ENCODE peak calls at places on chromosomes 7 and 10, in eight cellular contexts. W is left ventricle myocardium inferior, P is fibroblast of the aortic adventitia, I is hippocampal formation, J is heart left ventricle, L is posterior vena cava, Z is mucosa of gallbladder, V is aorta. M is an unnamed sample.

GRCh38 chr10:114920459-114920858 is 17.5 kb upstream of the TRUB1 start:
- DNase-seq in V (no peak), L (no peak), J (no peak), Z (no peak), P (no peak), W (no peak), I (no peak), M (no peak)

GRCh38 chr10:102408728-102409603 is 9.6 kb downstream of the PSD start:
- DNase-seq in V (peak; percentile 81), L (no peak), W (no peak), I (no peak), P (no peak), J (peak; percentile 36), Z (no peak), M (peak; percentile 35)

GRCh38 chr7:20816389-20816959 is 29.8 kb upstream of the SP8 start:
- DNase-seq in J (no peak), Z (no peak), I (no peak), W (no peak), P (no peak), L (no peak), V (no peak), M (no peak)

GRCh38 chr10:103884681-103885139 is 29.3 kb upstream of the SH3PXD2A start:
- DNase-seq in L (no peak), J (no peak), I (peak; percentile 72), V (no peak), P (peak; percentile 77), Z (no peak), W (no peak), M (peak; percentile 19)

GRCh38 chr10:97549587-97550322 is 22.8 kb upstream of the ANKRD2 start:
- DNase-seq in L (peak; percentile 67), W (peak; percentile 43), I (peak; percentile 42), Z (no peak), P (no peak), J (peak; percentile 67), V (peak; percentile 59), M (no peak)

GRCh38 chr7:44112231-44112996 is 8.3 kb downstream of the AEBP1 start:
- DNase-seq in Z (no peak), P (no peak), I (no peak), V (no peak), W (no peak), L (peak; percentile 86), J (no peak), M (no peak)

GRCh38 chr7:43535810-43536585 is 46.9 kb upstream of the STK17A start:
- DNase-seq in Z (no peak), P (peak; percentile 92), V (no peak), W (no peak), J (no peak), L (no peak), I (no peak), M (no peak)

GRCh38 chr7:72405389-72405788 is 6.7 kb downstream of the CALN1 start:
- DNase-seq in L (no peak), P (no peak), W (no peak), V (no peak), J (no peak), I (peak; percentile 4), Z (peak; percentile 68), M (no peak)

GRCh38 chr7:23357190-23358093 is 58.3 kb downstream of the MALSU1 start:
- DNase-seq in J (no peak), W (no peak), Z (no peak), V (no peak), P (peak; percentile 76), I (no peak), L (no peak), M (peak; percentile 31)

GRCh38 chr10:90326498-90327267 is 531.2 kb downstream of the HTR7 start:
- DNase-seq in I (no peak), L (no peak), V (no peak), Z (no peak), P (peak; percentile 47), J (no peak), W (no peak), M (no peak)

GRCh38 chr7:30237271-30237695 is 47.1 kb upstream of the ZNRF2 start:
- DNase-seq in L (no peak), I (no peak), Z (no peak), W (no peak), P (no peak), V (no peak), J (peak; percentile 34), M (peak; percentile 87)

GRCh38 chr7:995571-995970 is 12.6 kb downstream of the CYP2W1 start:
- DNase-seq in P (no peak), J (no peak), L (no peak), W (no peak), I (no peak), Z (no peak), V (no peak), M (no peak)

GRCh38 chr7:94529516-94529915 is 19.9 kb downstream of the CASD1 start:
- DNase-seq in J (no peak), Z (no peak), I (no peak), W (no peak), V (no peak), P (peak; percentile 65), L (no peak), M (no peak)

GRCh38 chr10:60781678-60782077 is 3.4 kb downstream of the CDK1 start:
- DNase-seq in I (no peak), L (no peak), W (no peak), V (no peak), J (no peak), Z (no peak), P (peak; percentile 25), M (no peak)

GRCh38 chr7:134367956-134368749 is 51.4 kb upstream of the SLC35B4 start:
- DNase-seq in V (no peak), J (no peak), L (no peak), W (no peak), I (no peak), Z (no peak), P (peak; percentile 12), M (no peak)

GRCh38 chr10:45566415-45566814 is 106.2 kb downstream of the ZFAND4 start:
- DNase-seq in L (no peak), Z (no peak), V (no peak), W (no peak), J (no peak), P (no peak), I (no peak), M (no peak)

GRCh38 chr7:108109216-108109908 is 20.8 kb downstream of the LAMB4 start:
- DNase-seq in I (peak; percentile 33), L (no peak), Z (no peak), J (no peak), V (no peak), P (no peak), W (no peak), M (peak; percentile 20)

GRCh38 chr10:22022257-22023051 is 18.9 kb upstream of the DNAJC1 start:
- DNase-seq in W (peak; percentile 39), I (no peak), Z (peak; percentile 39), J (peak; percentile 77), P (peak; percentile 29), V (no peak), L (no peak), M (no peak)